ENCODE peak calls at places on chromosomes 1 and 21, in four cellular contexts. N, R, I and A are unnamed samples.

GRCh38 chr1:194369622-194370021 is 1183.2 kb upstream of the B3GALT2 start:
- DNase-seq in N (no peak), R (no peak), I (no peak), A (no peak)

GRCh38 chr1:82845371-82845770 is 1044.6 kb downstream of the ADGRL2 start:
- DNase-seq in N (no peak), R (no peak), I (no peak), A (no peak)

GRCh38 chr1:67642694-67643093 is 42.3 kb upstream of the GADD45A start:
- DNase-seq in N (no peak), R (no peak), I (no peak), A (no peak)

GRCh38 chr1:31348449-31348848 is 24.4 kb downstream of the FABP3 start:
- DNase-seq in N (no peak), R (no peak), I (no peak), A (no peak)

GRCh38 chr1:160537714-160538665 is 14.9 kb upstream of the SLAMF6 start:
- DNase-seq in N (no peak), R (no peak), I (no peak), A (no peak)

GRCh38 chr1:3453891-3454810 is at the start of gene ARHGEF16:
- DNase-seq in N (no peak), R (peak; percentile 63), I (peak; percentile 17), A (no peak)

GRCh38 chr1:182029379-182030331 is 31.9 kb downstream of the ZNF648 start:
- DNase-seq in N (peak; percentile 96), R (peak; percentile 94), I (peak; percentile 82), A (peak; percentile 98)

GRCh38 chr1:109927908-109928307 is 17.3 kb downstream of the CSF1 start:
- DNase-seq in N (no peak), R (peak; percentile 71), I (no peak), A (no peak)

GRCh38 chr1:176090766-176091165 is 116.3 kb downstream of the COP1 start:
- DNase-seq in N (no peak), R (no peak), I (no peak), A (no peak)

GRCh38 chr1:2449636-2450454 is 26.2 kb upstream of the PLCH2 start:
- DNase-seq in N (no peak), R (no peak), I (no peak), A (no peak)

GRCh38 chr1:19812875-19813650 is 2.0 kb downstream of the RNF186 start:
- DNase-seq in N (no peak), R (no peak), I (no peak), A (no peak)

GRCh38 chr1:6080469-6080868 is 34.8 kb downstream of the KCNAB2 start:
- DNase-seq in N (no peak), R (no peak), I (no peak), A (no peak)

GRCh38 chr1:48414264-48414663 is 57.7 kb downstream of the SPATA6 start:
- DNase-seq in N (no peak), R (no peak), I (no peak), A (no peak)

GRCh38 chr21:29343517-29343916 is 44.8 kb downstream of the BACH1 start:
- DNase-seq in N (no peak), R (no peak), I (no peak), A (no peak)

GRCh38 chr1:202016717-202017384 is 6.5 kb downstream of the ELF3 start:
- DNase-seq in N (no peak), R (no peak), I (no peak), A (no peak)

GRCh38 chr1:57252597-57253306 is 171.1 kb downstream of the DAB1 start:
- DNase-seq in N (no peak), R (no peak), I (no peak), A (no peak)

GRCh38 chr1:3352084-3352951 is 102.1 kb upstream of the ARHGEF16 start:
- DNase-seq in N (no peak), R (no peak), I (no peak), A (no peak)

GRCh38 chr1:172145231-172145651 is 275.2 kb upstream of the C1orf105 start:
- DNase-seq in N (no peak), R (no peak), I (no peak), A (no peak)

GRCh38 chr1:160868141-160868540 is 5.5 kb upstream of the CD244 start:
- DNase-seq in N (no peak), R (no peak), I (no peak), A (no peak)

GRCh38 chr1:43564617-43565348 is 34.1 kb downstream of the PTPRF start:
- DNase-seq in N (no peak), R (no peak), I (no peak), A (no peak)

GRCh38 chr1:43267291-43267805 is 2.4 kb upstream of the TMEM125 start:
- DNase-seq in N (no peak), R (no peak), I (no peak), A (no peak)

GRCh38 chr1:31336687-31337467 is 36.0 kb downstream of the FABP3 start:
- DNase-seq in N (no peak), R (no peak), I (no peak), A (no peak)